ENCODE peak calls at places on chromosomes 12 and 14, in nine cellular contexts. V is GM10248, T is suprapubic skin, A is fibroblast of lung, X is mesothelial cell of epicardium, P is cardiac muscle cell, H is keratinocyte, W is GM23338, O is kidney. F is an unnamed sample.

GRCh38 chr12:3533703-3534386 is 42.8 kb downstream of the PRMT8 start:
- DNase-seq in P (peak; percentile 95), A (no peak), V (no peak), W (no peak), O (no peak), X (no peak), T (peak; percentile 55), H (no peak), F (no peak)

GRCh38 chr14:26174395-26174794 is 423.4 kb downstream of the NOVA1 start:
- DNase-seq in A (no peak), H (no peak), W (no peak), O (no peak), T (no peak), X (no peak), V (no peak), P (no peak), F (no peak)

GRCh38 chr12:56635539-56636117 is 5.5 kb upstream of the BAZ2A start:
- DNase-seq in W (peak; percentile 37), T (no peak), H (no peak), A (no peak), O (no peak), P (no peak), V (no peak), X (no peak), F (no peak)

GRCh38 chr12:89642959-89643358 is 65.7 kb downstream of the ATP2B1 start:
- DNase-seq in X (no peak), T (no peak), O (no peak), V (no peak), H (no peak), A (no peak), W (no peak), P (no peak), F (no peak)

GRCh38 chr12:25433581-25434325 is 119.3 kb downstream of the LMNTD1 start:
- DNase-seq in X (no peak), T (no peak), O (no peak), W (no peak), P (no peak), V (no peak), H (no peak), A (peak; percentile 86), F (no peak)

GRCh38 chr12:48903982-48904411 is 21.3 kb downstream of the FKBP11 start:
- DNase-seq in A (peak; percentile 86), V (peak; percentile 80), X (peak; percentile 69), W (peak; percentile 98), T (peak; percentile 84), O (peak; percentile 90), P (peak; percentile 95), H (no peak), F (peak; percentile 89)

GRCh38 chr14:90445011-90445410 is 48.2 kb downstream of the CALM1 start:
- DNase-seq in W (peak; percentile 71), O (no peak), P (no peak), H (no peak), A (no peak), X (no peak), V (no peak), T (no peak), F (no peak)

GRCh38 chr12:3604750-3605638 is 114.0 kb downstream of the PRMT8 start:
- DNase-seq in P (peak; percentile 46), T (no peak), H (no peak), A (peak; percentile 1), O (no peak), V (no peak), W (peak; percentile 67), X (no peak), F (no peak)

GRCh38 chr14:66395300-66395699 is 90.9 kb upstream of the CCDC196 start:
- DNase-seq in P (no peak), W (peak; percentile 31), A (no peak), V (peak; percentile 17), T (no peak), X (no peak), O (no peak), H (no peak), F (no peak)
- TF ChIP-seq CTCF in P (no peak), W (peak; percentile 15), A (no peak), V (peak; percentile 22), T (no peak), X (no peak), O (no peak), H (no peak), F (no peak)

DNA sequence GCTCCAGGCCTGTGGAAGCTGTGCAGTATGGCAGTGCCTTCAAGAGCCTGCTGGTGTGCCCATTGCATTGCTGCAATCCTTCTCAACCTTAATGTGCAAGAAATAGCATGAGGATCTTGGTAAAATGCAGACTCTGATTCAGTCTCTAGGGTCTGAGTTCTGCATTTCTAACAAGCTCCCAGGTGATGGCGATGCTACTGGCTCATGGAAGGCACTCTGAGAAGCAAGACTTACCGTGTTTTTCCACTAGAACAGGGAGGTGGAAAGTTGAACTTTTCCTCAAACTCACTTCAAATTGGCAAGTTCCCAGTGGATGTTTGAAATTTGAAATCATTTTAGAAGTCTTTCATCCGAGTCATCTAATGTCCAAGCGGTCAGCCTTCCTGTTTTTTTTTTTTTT is 55.5 kb downstream of the MYRFL start:
- DNase-seq in H (no peak), X (no peak), O (no peak), V (no peak), A (peak; percentile 53), W (peak; percentile 75), T (no peak), P (no peak), F (no peak)
- TF ChIP-seq CTCF in H (no peak), X (no peak), O (no peak), V (no peak), A (peak; percentile 22), W (peak; percentile 52), T (no peak), P (peak; percentile 17), F (no peak)

GRCh38 chr12:84397279-84397678 is 515.3 kb downstream of the SLC6A15 start:
- DNase-seq in V (no peak), W (no peak), X (no peak), O (no peak), T (no peak), H (no peak), P (no peak), A (no peak), F (no peak)
- TF ChIP-seq CTCF in V (no peak), W (no peak), X (no peak), O (no peak), T (no peak), H (no peak), P (peak; percentile 18), A (peak; percentile 12), F (peak; percentile 57)

GRCh38 chr12:52056801-52057613 is 5.8 kb downstream of the NR4A1 start:
- DNase-seq in O (no peak), P (no peak), X (no peak), W (no peak), A (no peak), T (no peak), H (no peak), V (no peak), F (no peak)

GRCh38 chr12:52057958-52058576 is 6.8 kb downstream of the NR4A1 start:
- DNase-seq in H (no peak), V (no peak), W (no peak), O (no peak), T (no peak), P (no peak), A (no peak), X (no peak), F (no peak)

GRCh38 chr12:52059582-52060497 is 8.6 kb downstream of the NR4A1 start:
- DNase-seq in T (no peak), W (no peak), O (no peak), P (no peak), X (no peak), V (no peak), A (no peak), H (no peak), F (no peak)

GRCh38 chr12:52057614-52057939 is 6.3 kb downstream of the NR4A1 start:
- DNase-seq in X (no peak), O (no peak), A (no peak), V (no peak), W (no peak), P (no peak), H (no peak), T (no peak), F (peak; percentile 52)

DNA sequence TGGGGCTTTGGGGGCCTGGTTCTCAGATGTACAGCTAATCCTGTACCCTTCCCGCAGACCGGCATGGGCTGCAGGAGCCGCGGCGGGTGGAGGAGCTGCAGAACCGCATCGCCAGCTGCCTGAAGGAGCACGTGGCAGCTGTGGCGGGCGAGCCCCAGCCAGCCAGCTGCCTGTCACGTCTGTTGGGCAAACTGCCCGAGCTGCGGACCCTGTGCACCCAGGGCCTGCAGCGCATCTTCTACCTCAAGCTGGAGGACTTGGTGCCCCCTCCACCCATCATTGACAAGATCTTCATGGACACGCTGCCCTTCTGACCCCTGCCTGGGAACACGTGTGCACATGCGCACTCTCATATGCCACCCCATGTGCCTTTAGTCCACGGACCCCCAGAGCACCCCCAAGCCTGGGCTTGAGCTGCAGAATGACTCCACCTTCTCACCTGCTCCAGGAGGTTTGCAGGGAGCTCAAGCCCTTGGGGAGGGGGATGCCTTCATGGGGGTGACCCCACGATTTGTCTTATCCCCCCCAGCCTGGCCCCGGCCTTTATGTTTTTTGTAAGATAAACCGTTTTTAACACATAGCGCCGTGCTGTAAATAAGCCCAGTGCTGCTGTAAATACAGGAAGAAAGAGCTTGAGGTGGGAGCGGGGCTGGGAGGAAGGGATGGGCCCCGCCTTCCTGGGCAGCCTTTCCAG is 7.5 kb downstream of the NR4A1 start:
- DNase-seq in X (no peak), O (no peak), W (no peak), T (no peak), H (no peak), P (no peak), A (no peak), V (no peak), F (peak; percentile 65)
- TF ChIP-seq CTCF in X (no peak), O (no peak), W (no peak), T (no peak), H (no peak), P (no peak), A (no peak), V (no peak), F (no peak)

GRCh38 chr12:130195369-130195768 is 33.1 kb downstream of the FZD10 start:
- DNase-seq in O (no peak), V (no peak), P (no peak), H (no peak), X (no peak), T (no peak), W (no peak), A (no peak), F (peak; percentile 10)

GRCh38 chr12:130198663-130199060 is 36.4 kb downstream of the FZD10 start:
- DNase-seq in O (no peak), V (no peak), H (no peak), A (no peak), P (no peak), W (no peak), X (no peak), T (no peak), F (peak; percentile 16)

GRCh38 chr12:130198026-130198662 is 35.9 kb downstream of the FZD10 start:
- DNase-seq in P (no peak), H (no peak), W (no peak), A (no peak), V (no peak), O (no peak), X (no peak), T (no peak), F (no peak)

GRCh38 chr12:130195776-130196175 is 33.5 kb downstream of the FZD10 start:
- DNase-seq in H (no peak), V (no peak), T (no peak), P (no peak), W (no peak), X (no peak), A (no peak), O (no peak), F (peak; percentile 58)

GRCh38 chr12:130196827-130197226 is 34.6 kb downstream of the FZD10 start:
- DNase-seq in T (no peak), X (no peak), A (no peak), V (no peak), O (no peak), P (no peak), H (no peak), W (no peak), F (peak; percentile 50)
- TF ChIP-seq CTCF in T (no peak), X (no peak), A (no peak), V (no peak), O (no peak), P (no peak), H (no peak), W (no peak), F (no peak)